ENCODE peak calls at places on chromosomes 5 and 9, in nine cellular contexts. One of them, this sample, is unnamed.

GRCh38 chr5:172773481-172774469 is 2.8 kb upstream of the DUSP1 start:
- DNase-seq in iPS DF 6.9: no peak
- DNase-seq in neural progenitor cell: peak; percentile 32
- DNase-seq in stomach: no peak
- DNase-seq in IMR-90: peak; percentile 51
- DNase-seq in adipocyte: peak; percentile 36
- DNase-seq in PC-9: no peak
- DNase-seq in HCT116: no peak
- DNase-seq in aorta: no peak
- DNase-seq in this sample: no peak

GRCh38 chr9:108017671-108018070 is 528.1 kb upstream of the KLF4 start:
- DNase-seq in aorta: no peak
- DNase-seq in PC-9: no peak
- DNase-seq in IMR-90: no peak
- DNase-seq in stomach: no peak
- DNase-seq in neural progenitor cell: peak; percentile 72
- DNase-seq in adipocyte: no peak
- DNase-seq in HCT116: no peak
- DNase-seq in iPS DF 6.9: no peak
- DNase-seq in this sample: no peak

GRCh38 chr5:140084466-140084865 is 29.4 kb upstream of the PURA start:
- DNase-seq in HCT116: no peak
- DNase-seq in PC-9: no peak
- DNase-seq in neural progenitor cell: no peak
- DNase-seq in aorta: no peak
- DNase-seq in iPS DF 6.9: no peak
- DNase-seq in stomach: peak; percentile 49
- DNase-seq in adipocyte: no peak
- DNase-seq in IMR-90: no peak
- DNase-seq in this sample: no peak

GRCh38 chr9:127133739-127134167 is 11.3 kb upstream of the ANGPTL2 start:
- DNase-seq in HCT116: no peak
- DNase-seq in adipocyte: peak; percentile 79
- DNase-seq in aorta: no peak
- DNase-seq in neural progenitor cell: peak; percentile 53
- DNase-seq in IMR-90: peak; percentile 91
- DNase-seq in stomach: peak; percentile 26
- DNase-seq in PC-9: no peak
- DNase-seq in iPS DF 6.9: no peak
- DNase-seq in this sample: no peak

GRCh38 chr9:86978413-86978812 is 31.1 kb upstream of the GAS1 start:
- DNase-seq in neural progenitor cell: no peak
- DNase-seq in aorta: no peak
- DNase-seq in stomach: no peak
- DNase-seq in HCT116: no peak
- DNase-seq in PC-9: no peak
- DNase-seq in adipocyte: no peak
- DNase-seq in IMR-90: peak; percentile 65
- DNase-seq in iPS DF 6.9: no peak
- DNase-seq in this sample: no peak

GRCh38 chr5:115402822-115403577 is 106.5 kb upstream of the CCDC112 start:
- DNase-seq in aorta: no peak
- DNase-seq in iPS DF 6.9: no peak
- DNase-seq in stomach: no peak
- DNase-seq in PC-9: no peak
- DNase-seq in IMR-90: peak; percentile 78
- DNase-seq in HCT116: no peak
- DNase-seq in neural progenitor cell: no peak
- DNase-seq in adipocyte: peak; percentile 71
- DNase-seq in this sample: no peak

GRCh38 chr5:94281402-94281801 is 337.0 kb downstream of the KIAA0825 start:
- DNase-seq in IMR-90: no peak
- DNase-seq in stomach: no peak
- DNase-seq in neural progenitor cell: peak; percentile 5
- DNase-seq in HCT116: no peak
- DNase-seq in iPS DF 6.9: no peak
- DNase-seq in adipocyte: no peak
- DNase-seq in aorta: no peak
- DNase-seq in PC-9: no peak
- DNase-seq in this sample: no peak

GRCh38 chr9:125768803-125769202 is 21.6 kb downstream of the PBX3 start:
- DNase-seq in stomach: no peak
- DNase-seq in PC-9: no peak
- DNase-seq in HCT116: no peak
- DNase-seq in adipocyte: no peak
- DNase-seq in aorta: no peak
- DNase-seq in IMR-90: no peak
- DNase-seq in neural progenitor cell: no peak
- DNase-seq in iPS DF 6.9: no peak
- DNase-seq in this sample: no peak

GRCh38 chr5:157167219-157167621 is 1.2 kb upstream of the GARIN3 start:
- DNase-seq in adipocyte: peak; percentile 31
- DNase-seq in HCT116: no peak
- DNase-seq in IMR-90: peak; percentile 63
- DNase-seq in aorta: no peak
- DNase-seq in stomach: no peak
- DNase-seq in iPS DF 6.9: no peak
- DNase-seq in PC-9: no peak
- DNase-seq in neural progenitor cell: peak; percentile 28
- DNase-seq in this sample: no peak

GRCh38 chr5:157165668-157166067 is 396 bp downstream of the GARIN3 start:
- DNase-seq in neural progenitor cell: no peak
- DNase-seq in stomach: no peak
- DNase-seq in iPS DF 6.9: no peak
- DNase-seq in IMR-90: no peak
- DNase-seq in PC-9: no peak
- DNase-seq in aorta: no peak
- DNase-seq in adipocyte: no peak
- DNase-seq in HCT116: no peak
- DNase-seq in this sample: no peak

GRCh38 chr5:157166494-157167218 is 592 bp upstream of the GARIN3 start:
- DNase-seq in PC-9: no peak
- DNase-seq in neural progenitor cell: no peak
- DNase-seq in adipocyte: no peak
- DNase-seq in aorta: no peak
- DNase-seq in IMR-90: no peak
- DNase-seq in stomach: no peak
- DNase-seq in HCT116: no peak
- DNase-seq in iPS DF 6.9: no peak
- DNase-seq in this sample: no peak

GRCh38 chr5:157166164-157166493 is at the start of gene GARIN3:
- DNase-seq in adipocyte: no peak
- DNase-seq in IMR-90: no peak
- DNase-seq in iPS DF 6.9: no peak
- DNase-seq in aorta: no peak
- DNase-seq in PC-9: no peak
- DNase-seq in HCT116: no peak
- DNase-seq in stomach: no peak
- DNase-seq in neural progenitor cell: no peak
- DNase-seq in this sample: no peak

DNA sequence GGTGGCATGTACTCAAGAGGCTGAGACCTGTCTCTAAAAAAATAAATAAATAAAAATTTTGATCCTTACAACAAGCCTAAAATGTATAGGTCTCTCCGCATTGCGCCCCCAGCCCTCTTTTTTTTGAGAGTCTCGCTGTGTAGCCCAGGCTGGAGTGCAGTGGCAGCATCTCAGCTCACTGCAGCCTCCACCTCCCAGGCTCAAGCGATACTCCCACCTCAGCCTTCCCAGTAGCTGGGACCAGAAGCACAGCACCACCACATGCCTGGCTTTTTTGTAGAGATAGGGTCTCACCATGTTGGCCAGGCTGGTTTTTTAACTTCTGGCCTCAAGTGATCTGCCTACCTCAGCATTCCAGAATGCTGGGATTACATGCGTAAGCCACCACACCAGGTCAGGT is 2.2 kb upstream of the GARIN3 start:
- DNase-seq in stomach: no peak
- DNase-seq in PC-9: no peak
- DNase-seq in HCT116: no peak
- DNase-seq in IMR-90: no peak
- DNase-seq in aorta: no peak
- DNase-seq in adipocyte: no peak
- DNase-seq in neural progenitor cell: no peak
- DNase-seq in iPS DF 6.9: no peak
- DNase-seq in this sample: no peak
- H3K4me1 ChIP-seq in stomach: no peaks in the 10 kb centered on the region
- H3K4me1 ChIP-seq in PC-9: no peaks in the 10 kb centered on the region
- H3K4me1 ChIP-seq in HCT116: no peaks in the 10 kb centered on the region
- H3K4me1 ChIP-seq in IMR-90: no peaks in the 10 kb centered on the region
- H3K4me1 ChIP-seq in aorta: no peaks in the 10 kb centered on the region
- H3K4me1 ChIP-seq in adipocyte: no peaks in the 10 kb centered on the region
- H3K4me1 ChIP-seq in neural progenitor cell: no peaks in the 10 kb centered on the region
- H3K4me1 ChIP-seq in iPS DF 6.9: no peaks in the 10 kb centered on the region
- H3K4me1 ChIP-seq in this sample: peaks cover 19% of the 10 kb centered on the region

GRCh38 chr5:175874462-175875139 is 3.2 kb downstream of the CPLX2 start:
- DNase-seq in IMR-90: no peak
- DNase-seq in adipocyte: no peak
- DNase-seq in stomach: no peak
- DNase-seq in PC-9: no peak
- DNase-seq in iPS DF 6.9: no peak
- DNase-seq in neural progenitor cell: no peak
- DNase-seq in HCT116: no peak
- DNase-seq in aorta: no peak
- DNase-seq in this sample: no peak

GRCh38 chr5:175870820-175871447 is 444 bp upstream of the CPLX2 start:
- DNase-seq in aorta: no peak
- DNase-seq in PC-9: no peak
- DNase-seq in IMR-90: no peak
- DNase-seq in stomach: no peak
- DNase-seq in adipocyte: no peak
- DNase-seq in HCT116: no peak
- DNase-seq in neural progenitor cell: no peak
- DNase-seq in iPS DF 6.9: no peak
- DNase-seq in this sample: no peak

GRCh38 chr5:175868996-175869638 is 2.3 kb upstream of the CPLX2 start:
- DNase-seq in HCT116: no peak
- DNase-seq in IMR-90: no peak
- DNase-seq in neural progenitor cell: peak; percentile 18
- DNase-seq in stomach: no peak
- DNase-seq in adipocyte: no peak
- DNase-seq in iPS DF 6.9: no peak
- DNase-seq in PC-9: no peak
- DNase-seq in aorta: no peak
- DNase-seq in this sample: no peak

GRCh38 chr5:175873090-175873454 is 1.7 kb downstream of the CPLX2 start:
- DNase-seq in adipocyte: no peak
- DNase-seq in aorta: no peak
- DNase-seq in HCT116: no peak
- DNase-seq in iPS DF 6.9: no peak
- DNase-seq in IMR-90: no peak
- DNase-seq in PC-9: no peak
- DNase-seq in neural progenitor cell: peak; percentile 80
- DNase-seq in stomach: no peak
- DNase-seq in this sample: no peak

DNA sequence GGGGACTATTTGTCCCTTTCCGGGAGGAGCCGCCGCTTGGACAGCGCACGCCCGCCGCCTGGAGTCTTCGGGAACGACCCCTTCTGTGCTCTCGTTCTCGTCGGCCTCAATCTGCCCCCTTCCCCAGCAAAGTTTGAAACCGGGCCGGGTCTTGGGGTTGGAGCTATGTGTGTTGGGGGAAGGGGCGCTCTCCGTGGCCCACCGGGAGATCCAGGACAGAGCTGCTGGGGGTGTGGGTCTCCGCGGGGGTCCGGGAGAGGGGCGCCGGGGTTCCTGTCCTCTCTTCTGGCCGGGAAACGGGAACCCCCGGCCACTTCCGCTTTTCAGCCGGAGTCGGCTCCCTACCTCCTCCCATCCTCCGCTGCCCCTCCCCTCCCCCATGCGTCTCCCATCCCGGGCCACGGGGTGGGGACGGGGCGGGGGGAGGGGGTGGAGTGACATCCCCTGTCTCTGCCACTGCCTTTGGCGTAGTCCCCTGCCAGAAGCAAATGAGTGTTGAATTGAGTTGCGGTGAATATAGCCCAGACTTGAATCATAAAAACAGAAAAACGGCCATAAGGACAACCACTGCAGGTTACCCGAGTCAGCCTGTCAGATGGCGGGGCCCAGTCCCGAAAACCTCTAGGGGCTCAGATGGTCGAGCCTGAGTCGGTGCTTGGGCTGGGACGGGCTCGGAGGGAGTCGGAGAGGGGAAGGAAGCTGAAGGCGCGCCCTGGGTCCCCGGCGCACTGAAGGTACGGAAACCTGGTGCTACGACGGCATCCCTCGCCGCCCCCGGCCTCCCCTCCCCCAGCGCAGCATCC is 1.1 kb downstream of the CPLX2 start:
- DNase-seq in IMR-90: no peak
- DNase-seq in PC-9: no peak
- DNase-seq in HCT116: no peak
- DNase-seq in aorta: no peak
- DNase-seq in stomach: no peak
- DNase-seq in iPS DF 6.9: no peak
- DNase-seq in neural progenitor cell: peak; percentile 41
- DNase-seq in adipocyte: no peak
- DNase-seq in this sample: no peak
- H3K4me3 ChIP-seq in IMR-90: no peak overlapping the region
- H3K4me3 ChIP-seq in PC-9: no peak overlapping the region
- H3K4me3 ChIP-seq in HCT116: no peak overlapping the region
- H3K4me3 ChIP-seq in aorta: no peak overlapping the region
- H3K4me3 ChIP-seq in stomach: peak overlapping the region; percentile 13
- H3K4me3 ChIP-seq in iPS DF 6.9: peak overlapping the region; percentile 50
- H3K4me3 ChIP-seq in neural progenitor cell: peak overlapping the region; percentile 46
- H3K4me3 ChIP-seq in adipocyte: no peak overlapping the region
- H3K4me3 ChIP-seq in this sample: no peak overlapping the region

GRCh38 chr5:78638423-78638822 is 10.1 kb downstream of the LHFPL2 start:
- DNase-seq in IMR-90: peak; percentile 92
- DNase-seq in aorta: peak; percentile 75
- DNase-seq in PC-9: peak; percentile 88
- DNase-seq in adipocyte: peak; percentile 93
- DNase-seq in iPS DF 6.9: no peak
- DNase-seq in HCT116: no peak
- DNase-seq in stomach: peak; percentile 75
- DNase-seq in neural progenitor cell: peak; percentile 45
- DNase-seq in this sample: no peak

GRCh38 chr5:78639811-78640210 is 8.8 kb downstream of the LHFPL2 start:
- DNase-seq in PC-9: no peak
- DNase-seq in HCT116: no peak
- DNase-seq in neural progenitor cell: peak; percentile 22
- DNase-seq in adipocyte: peak; percentile 30
- DNase-seq in aorta: no peak
- DNase-seq in stomach: no peak
- DNase-seq in IMR-90: no peak
- DNase-seq in iPS DF 6.9: no peak
- DNase-seq in this sample: no peak

GRCh38 chr5:78636682-78637081 is 11.9 kb downstream of the LHFPL2 start:
- DNase-seq in adipocyte: no peak
- DNase-seq in IMR-90: no peak
- DNase-seq in HCT116: no peak
- DNase-seq in PC-9: no peak
- DNase-seq in aorta: no peak
- DNase-seq in iPS DF 6.9: no peak
- DNase-seq in neural progenitor cell: no peak
- DNase-seq in stomach: no peak
- DNase-seq in this sample: no peak

GRCh38 chr5:78638973-78639669 is 9.5 kb downstream of the LHFPL2 start:
- DNase-seq in adipocyte: no peak
- DNase-seq in IMR-90: no peak
- DNase-seq in iPS DF 6.9: no peak
- DNase-seq in PC-9: no peak
- DNase-seq in aorta: no peak
- DNase-seq in neural progenitor cell: no peak
- DNase-seq in HCT116: no peak
- DNase-seq in stomach: no peak
- DNase-seq in this sample: no peak

DNA sequence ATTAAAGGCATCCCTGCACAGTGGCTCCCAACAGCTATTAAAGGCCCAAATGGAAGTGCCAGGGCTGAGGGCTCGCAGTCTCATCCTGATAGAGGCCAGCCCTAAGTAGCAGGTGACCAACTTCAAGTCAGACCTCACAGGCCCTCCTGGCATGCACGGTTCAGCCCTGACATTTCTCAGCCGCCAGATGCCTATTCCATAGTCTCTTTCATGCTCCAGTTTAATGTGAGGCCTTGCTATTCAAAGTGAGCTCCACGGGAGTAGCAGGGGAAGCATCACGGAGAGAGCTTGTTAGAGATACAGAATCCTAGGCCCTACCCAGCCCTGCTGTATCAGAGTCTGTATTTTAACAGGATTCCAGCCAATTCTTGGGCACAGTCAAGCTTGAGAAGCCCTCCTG is 11.1 kb downstream of the LHFPL2 start:
- DNase-seq in PC-9: no peak
- DNase-seq in aorta: no peak
- DNase-seq in adipocyte: no peak
- DNase-seq in neural progenitor cell: no peak
- DNase-seq in stomach: no peak
- DNase-seq in iPS DF 6.9: no peak
- DNase-seq in HCT116: no peak
- DNase-seq in IMR-90: no peak
- DNase-seq in this sample: no peak
- H3K4me1 ChIP-seq in PC-9: peaks cover 54% of the 10 kb centered on the region
- H3K4me1 ChIP-seq in aorta: peaks cover 4% of the 10 kb centered on the region
- H3K4me1 ChIP-seq in adipocyte: peaks cover 46% of the 10 kb centered on the region
- H3K4me1 ChIP-seq in neural progenitor cell: peaks cover 30% of the 10 kb centered on the region
- H3K4me1 ChIP-seq in stomach: peaks cover 34% of the 10 kb centered on the region
- H3K4me1 ChIP-seq in iPS DF 6.9: peaks cover 5% of the 10 kb centered on the region
- H3K4me1 ChIP-seq in HCT116: no peaks in the 10 kb centered on the region
- H3K4me1 ChIP-seq in IMR-90: peaks cover 41% of the 10 kb centered on the region
- H3K4me1 ChIP-seq in this sample: peaks cover 30% of the 10 kb centered on the region

GRCh38 chr9:84338792-84339191 is 1.8 kb downstream of the SLC28A3 start:
- DNase-seq in iPS DF 6.9: no peak
- DNase-seq in neural progenitor cell: no peak
- DNase-seq in stomach: no peak
- DNase-seq in HCT116: no peak
- DNase-seq in adipocyte: no peak
- DNase-seq in PC-9: no peak
- DNase-seq in aorta: no peak
- DNase-seq in IMR-90: no peak
- DNase-seq in this sample: no peak

GRCh38 chr9:84339951-84340350 is 607 bp downstream of the SLC28A3 start:
- DNase-seq in neural progenitor cell: peak; percentile 41
- DNase-seq in adipocyte: no peak
- DNase-seq in stomach: no peak
- DNase-seq in iPS DF 6.9: no peak
- DNase-seq in IMR-90: no peak
- DNase-seq in PC-9: peak; percentile 11
- DNase-seq in HCT116: no peak
- DNase-seq in aorta: no peak
- DNase-seq in this sample: no peak

GRCh38 chr9:84337252-84337651 is 3.3 kb downstream of the SLC28A3 start:
- DNase-seq in adipocyte: no peak
- DNase-seq in PC-9: no peak
- DNase-seq in stomach: no peak
- DNase-seq in neural progenitor cell: no peak
- DNase-seq in IMR-90: no peak
- DNase-seq in aorta: no peak
- DNase-seq in iPS DF 6.9: no peak
- DNase-seq in HCT116: no peak
- DNase-seq in this sample: no peak

GRCh38 chr9:84340535-84340934 is at the start of gene SLC28A3:
- DNase-seq in IMR-90: no peak
- DNase-seq in HCT116: no peak
- DNase-seq in adipocyte: no peak
- DNase-seq in stomach: peak; percentile 29
- DNase-seq in neural progenitor cell: peak; percentile 11
- DNase-seq in iPS DF 6.9: no peak
- DNase-seq in PC-9: peak; percentile 26
- DNase-seq in aorta: no peak
- DNase-seq in this sample: no peak

DNA sequence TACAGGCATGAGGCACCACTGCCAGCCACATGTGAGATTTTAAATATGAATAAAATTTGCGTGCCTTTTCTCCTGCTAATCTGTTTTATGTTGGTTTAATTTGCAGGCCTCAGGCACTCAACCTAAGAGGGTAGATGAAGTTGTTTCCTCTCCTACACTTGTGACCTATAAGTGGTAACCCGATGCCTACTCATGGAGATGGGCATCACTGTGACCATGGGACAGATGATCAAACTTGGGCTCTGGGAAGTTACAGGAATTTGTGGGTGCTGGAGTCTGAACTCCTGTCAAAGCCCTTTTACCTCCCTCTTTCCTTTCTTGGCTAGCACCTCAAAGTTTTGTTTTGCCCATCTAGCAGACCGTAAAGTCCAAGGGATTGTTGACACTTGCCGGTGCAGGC is 1.0 kb downstream of the SLC28A3 start:
- DNase-seq in IMR-90: no peak
- DNase-seq in HCT116: no peak
- DNase-seq in iPS DF 6.9: no peak
- DNase-seq in neural progenitor cell: no peak
- DNase-seq in aorta: no peak
- DNase-seq in adipocyte: no peak
- DNase-seq in stomach: no peak
- DNase-seq in PC-9: no peak
- DNase-seq in this sample: no peak
- H3K4me3 ChIP-seq in IMR-90: no peak overlapping the region
- H3K4me3 ChIP-seq in HCT116: no peak overlapping the region
- H3K4me3 ChIP-seq in iPS DF 6.9: no peak overlapping the region
- H3K4me3 ChIP-seq in neural progenitor cell: no peak overlapping the region
- H3K4me3 ChIP-seq in aorta: no peak overlapping the region
- H3K4me3 ChIP-seq in adipocyte: no peak overlapping the region
- H3K4me3 ChIP-seq in stomach: no peak overlapping the region
- H3K4me3 ChIP-seq in PC-9: no peak overlapping the region
- H3K4me3 ChIP-seq in this sample: no peak overlapping the region